ENCODE peak calls at places on chromosomes 7 and 10, in six cellular contexts. E, X, V, M, A and S are unnamed samples.

GRCh38 chr7:99408347-99409191 is at the start of the genes BUD31 and PDAP1:
- DNase-seq in E (peak), X (peak), V (peak), M (peak), A (peak), S (peak)

GRCh38 chr10:110016037-110016436 is 8.3 kb downstream of the ADD3 start:
- DNase-seq in E (no peak), X (no peak), V (no peak), M (no peak), A (no peak), S (no peak)

GRCh38 chr7:101885597-101885955 is 68.2 kb downstream of the CUX1 start:
- DNase-seq in E (no peak), X (no peak), V (no peak), M (no peak), A (no peak), S (no peak)

GRCh38 chr7:31053986-31054385 is 1.9 kb downstream of the ADCYAP1R1 start:
- DNase-seq in E (no peak), X (no peak), V (no peak), M (no peak), A (no peak), S (no peak)

GRCh38 chr7:142957723-142958122 is 4.4 kb downstream of the KEL start:
- DNase-seq in E (no peak), X (no peak), V (no peak), M (no peak), A (no peak), S (no peak)

GRCh38 chr10:93006435-93007039 is 54.1 kb upstream of the CYP26C1 start:
- DNase-seq in E (peak), X (no peak), V (no peak), M (peak), A (no peak), S (no peak)

GRCh38 chr10:120951288-120951687 is 100.1 kb downstream of the WDR11 start:
- DNase-seq in E (no peak), X (no peak), V (no peak), M (no peak), A (no peak), S (no peak)

GRCh38 chr10:104304927-104305326 is 33.3 kb downstream of the ITPRIP start:
- DNase-seq in E (peak), X (no peak), V (no peak), M (no peak), A (no peak), S (no peak)

GRCh38 chr7:10122573-10123100 is 851.0 kb upstream of the PHF14 start:
- DNase-seq in E (no peak), X (no peak), V (no peak), M (no peak), A (peak), S (no peak)

GRCh38 chr7:158745057-158745715 is 40.6 kb upstream of the NCAPG2 start:
- DNase-seq in E (no peak), X (no peak), V (peak), M (no peak), A (no peak), S (no peak)

GRCh38 chr7:141039366-141039765 is 24.6 kb upstream of the MRPS33 start:
- DNase-seq in E (no peak), X (no peak), V (no peak), M (no peak), A (no peak), S (no peak)

GRCh38 chr7:38374507-38374906 is 101.1 kb upstream of the TARP start:
- DNase-seq in E (peak), X (no peak), V (no peak), M (no peak), A (peak), S (no peak)
- TF ChIP-seq CTCF in E (peak), X (peak), V (no peak), M (peak), A (peak), S (peak)

DNA sequence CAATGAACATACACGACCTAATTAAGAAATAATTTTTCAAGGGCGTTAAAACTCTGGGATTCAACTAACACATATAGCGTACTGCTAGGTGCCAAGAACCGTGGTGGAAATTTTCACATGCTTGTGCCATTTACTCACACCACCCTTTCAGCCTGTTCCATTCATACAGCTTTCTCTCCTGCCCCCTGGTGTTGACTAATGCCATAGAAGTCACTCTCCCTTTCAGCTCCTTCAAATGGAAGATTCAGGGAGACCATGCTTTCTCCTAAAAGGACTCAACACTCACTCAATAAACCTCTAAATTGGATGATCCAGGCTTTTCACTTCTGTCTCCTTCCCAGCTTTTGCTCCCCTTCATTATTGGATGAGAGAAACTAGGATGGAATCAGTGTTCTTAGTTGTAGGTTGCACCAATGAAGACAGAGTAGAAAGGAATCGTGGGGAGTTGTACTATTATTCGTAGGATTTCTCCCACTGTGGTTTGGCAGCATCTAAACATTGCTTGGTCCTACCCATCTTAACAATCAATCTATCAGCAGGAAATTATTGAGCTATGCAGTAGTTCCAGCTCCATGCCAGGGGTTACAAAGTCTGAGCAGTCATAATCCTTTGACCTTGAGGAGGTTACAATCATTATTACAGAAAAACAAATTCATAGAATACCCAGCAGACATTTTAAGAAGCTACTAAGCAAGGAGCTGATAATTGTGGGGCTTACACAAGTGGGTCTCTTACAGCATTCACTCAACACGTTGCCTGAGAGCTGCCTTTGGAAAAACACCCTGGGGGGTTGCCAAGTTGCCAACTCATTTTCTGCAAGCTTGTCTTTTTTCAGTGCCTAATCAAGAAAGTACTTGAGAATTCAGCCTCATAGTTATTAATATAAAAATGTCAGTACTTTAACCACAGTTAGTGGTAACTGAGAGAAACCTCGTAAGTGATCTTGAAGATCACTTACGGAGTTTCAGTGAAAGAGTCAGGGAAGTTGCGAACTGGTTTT is 2.8 kb upstream of the PPP1R3C start:
- DNase-seq in E (peak), X (peak), V (no peak), M (peak), A (peak), S (peak)
- TF ChIP-seq CTCF in E (peak), X (peak), V (peak), M (no peak), A (peak), S (peak)

GRCh38 chr7:69363131-69363530 is 235.1 kb upstream of the AUTS2 start:
- DNase-seq in E (no peak), X (no peak), V (no peak), M (no peak), A (no peak), S (no peak)

GRCh38 chr7:69364814-69365587 is 233.3 kb upstream of the AUTS2 start:
- DNase-seq in E (no peak), X (no peak), V (no peak), M (no peak), A (no peak), S (no peak)

GRCh38 chr7:69365588-69366241 is 232.6 kb upstream of the AUTS2 start:
- DNase-seq in E (no peak), X (no peak), V (no peak), M (no peak), A (no peak), S (no peak)

GRCh38 chr7:69373171-69374035 is 224.9 kb upstream of the AUTS2 start:
- DNase-seq in E (no peak), X (no peak), V (no peak), M (no peak), A (no peak), S (peak)

DNA sequence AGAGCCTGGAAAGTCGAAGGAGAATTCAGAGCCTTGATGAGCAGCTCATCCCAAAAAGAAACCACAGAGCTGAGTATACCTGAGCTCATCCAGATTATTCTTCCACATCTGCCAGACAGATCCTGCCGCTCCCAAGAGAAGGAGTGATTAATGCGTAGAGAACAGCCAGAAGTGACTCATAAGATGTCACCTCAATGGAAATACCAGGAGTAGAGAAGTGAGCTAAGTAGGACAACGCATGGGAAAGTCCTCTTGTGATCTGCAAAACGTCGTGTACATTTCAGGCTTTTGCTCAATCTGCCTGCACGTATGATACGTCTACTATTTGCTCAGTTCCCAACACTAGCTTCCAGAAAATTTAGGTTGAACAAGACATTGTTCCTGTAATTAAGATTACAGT is 230.5 kb upstream of the AUTS2 start:
- DNase-seq in E (no peak), X (no peak), V (no peak), M (no peak), A (no peak), S (no peak)
- TF ChIP-seq CTCF in E (no peak), X (no peak), V (no peak), M (no peak), A (no peak), S (no peak)

GRCh38 chr7:117872565-117873055 is 631 bp downstream of the CTTNBP2 start:
- DNase-seq in E (peak), X (peak), V (peak), M (no peak), A (peak), S (no peak)
- TF ChIP-seq CTCF in E (peak), X (peak), V (no peak), M (no peak), A (no peak), S (no peak)

GRCh38 chr10:48698971-48699627 is 14.4 kb downstream of the WDFY4 start:
- DNase-seq in E (no peak), X (no peak), V (peak), M (no peak), A (no peak), S (no peak)

GRCh38 chr10:48700493-48700892 is 15.8 kb downstream of the WDFY4 start:
- DNase-seq in E (no peak), X (no peak), V (peak), M (no peak), A (no peak), S (peak)

GRCh38 chr10:48700071-48700470 is 15.4 kb downstream of the WDFY4 start:
- DNase-seq in E (no peak), X (no peak), V (peak), M (no peak), A (no peak), S (peak)

GRCh38 chr10:48701941-48702340 is 17.3 kb downstream of the WDFY4 start:
- DNase-seq in E (no peak), X (no peak), V (peak), M (no peak), A (no peak), S (peak)

DNA sequence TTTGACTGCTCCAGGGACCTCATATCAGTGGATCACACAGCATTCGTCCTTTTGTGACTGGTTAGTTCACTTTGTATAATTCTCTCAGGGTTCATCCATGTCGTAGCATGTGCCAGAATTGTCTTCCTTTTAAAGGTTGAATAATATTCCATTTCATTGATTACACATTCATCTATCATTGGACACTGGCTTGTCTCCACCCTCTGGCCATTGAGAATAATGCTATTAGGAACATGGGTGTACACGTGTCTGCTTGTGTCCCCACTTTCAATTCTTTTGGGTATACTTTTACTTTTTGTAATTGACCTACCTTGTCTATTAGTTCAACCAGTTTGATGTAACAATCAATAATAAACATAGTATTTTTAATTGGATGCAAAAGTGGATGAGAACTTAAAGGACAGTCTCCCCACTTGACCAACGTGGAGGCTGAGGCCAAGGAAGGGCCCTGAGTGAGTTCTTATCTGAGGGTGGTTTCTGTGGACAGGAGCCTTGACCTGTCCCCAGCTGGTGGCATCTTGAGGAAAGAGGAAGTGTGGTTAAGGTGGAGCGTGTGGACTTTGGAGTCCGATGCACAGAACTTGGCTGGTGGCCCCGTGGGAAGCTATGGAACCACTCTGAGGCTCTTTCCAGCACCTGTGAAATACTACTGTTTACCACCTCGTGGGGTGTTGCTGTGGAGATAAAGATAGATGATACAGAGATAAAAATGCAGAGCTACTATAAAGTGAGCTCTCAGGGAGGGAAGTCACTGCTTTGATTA is 16.6 kb downstream of the WDFY4 start:
- DNase-seq in E (no peak), X (no peak), V (peak), M (no peak), A (no peak), S (peak)
- TF ChIP-seq CTCF in E (no peak), X (no peak), V (no peak), M (no peak), A (no peak), S (no peak)

DNA sequence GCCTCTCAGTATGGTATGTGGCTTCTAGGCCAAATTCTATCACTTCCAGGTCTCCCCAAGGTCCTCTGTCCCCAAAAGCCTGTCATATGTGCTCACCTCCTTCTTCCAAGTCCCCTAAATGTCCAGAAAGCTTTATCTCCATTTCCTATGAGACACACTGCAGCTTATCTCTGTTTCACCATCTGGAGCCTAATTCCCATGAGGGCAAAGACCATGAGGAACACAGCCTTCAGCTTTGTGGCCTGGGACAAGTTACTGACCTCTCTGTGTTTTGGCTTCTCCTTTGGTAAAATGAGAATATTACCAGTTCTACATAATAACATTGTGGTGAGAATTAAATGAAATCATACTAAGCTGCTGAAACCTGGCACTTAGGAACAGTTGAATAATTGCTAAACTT is 19.2 kb downstream of the ST8SIA6 start:
- DNase-seq in E (no peak), X (no peak), V (no peak), M (no peak), A (no peak), S (no peak)
- TF ChIP-seq CTCF in E (no peak), X (no peak), V (no peak), M (no peak), A (no peak), S (no peak)

DNA sequence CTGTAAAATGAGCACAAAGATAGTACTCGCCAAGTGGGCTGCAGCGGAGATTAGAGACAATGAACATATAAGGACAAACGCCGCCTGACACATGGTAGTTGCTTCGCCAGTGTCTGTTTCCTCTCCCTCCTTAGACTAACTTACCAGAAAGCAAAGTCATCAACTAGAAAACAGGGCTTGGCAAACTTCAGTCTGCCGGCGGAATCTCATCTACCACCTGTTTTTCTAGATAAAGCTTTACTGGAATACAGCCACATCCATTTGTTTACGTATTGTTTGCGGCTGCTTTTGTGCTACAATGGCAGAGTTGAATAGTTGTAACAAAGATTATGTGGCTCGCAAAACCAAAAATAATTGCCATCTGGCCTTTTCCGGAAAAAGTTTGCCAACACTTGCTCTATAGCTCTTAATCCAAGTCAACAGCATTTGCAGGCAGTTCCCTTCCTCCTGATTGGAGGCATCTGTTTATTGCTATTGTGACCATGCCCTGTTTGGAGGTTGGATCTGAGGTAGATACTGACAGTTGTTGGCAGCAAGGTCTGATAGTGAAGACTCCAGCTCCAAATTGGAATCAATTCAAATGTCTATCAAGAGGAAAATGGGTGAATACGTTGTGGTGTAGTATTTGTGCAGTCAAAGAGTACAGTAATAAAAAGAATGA is 260.6 kb downstream of the POU6F2 start:
- DNase-seq in E (no peak), X (no peak), V (no peak), M (no peak), A (no peak), S (no peak)
- TF ChIP-seq CTCF in E (no peak), X (no peak), V (no peak), M (no peak), A (no peak), S (no peak)